ENCODE peak calls at places on chromosomes 13 and 19, in ten cellular contexts. K is transverse colon; A is cardiac muscle cell; E is CD8-positive, alpha-beta T cell; T is DND-41; M is adipocyte; S is fibroblast of lung; P is GM23338; B is breast epithelium; R is left ventricle myocardium inferior. U is an unnamed sample. For H3K4me1 and H3K27me3, the result is how much of the 10 kb centered on the place peaks cover.

GRCh38 chr13:102589291-102589822 is 7.4 kb upstream of the TPP2 start:
- DNase-seq in K (no peak), A (no peak), E (no peak), T (no peak), M (no peak), S (no peak), P (no peak), B (no peak), R (no peak), U (no peak)

GRCh38 chr19:33191501-33191900 is 2.6 kb upstream of the LRP3 start:
- DNase-seq in K (no peak), A (no peak), E (no peak), T (no peak), M (no peak), S (no peak), P (no peak), B (no peak), R (no peak), U (no peak)

GRCh38 chr13:80274643-80275042 is 66.3 kb downstream of the SPRY2 start:
- DNase-seq in K (no peak), A (no peak), E (no peak), T (no peak), M (peak), S (no peak), P (no peak), B (no peak), R (no peak), U (no peak)

GRCh38 chr19:20664917-20665781 is 3.8 kb upstream of the ZNF626 start:
- DNase-seq in K (no peak), A (peak), E (no peak), T (no peak), M (peak), S (peak), P (peak), B (no peak), R (peak), U (no peak)

GRCh38 chr13:49585220-49586157 is at the start of gene RCBTB1:
- DNase-seq in K (peak), A (peak), E (peak), T (peak), M (peak), S (peak), P (peak), B (peak), R (peak), U (peak)

GRCh38 chr19:54792814-54793213 is 10.6 kb upstream of the KIR2DL4 start:
- DNase-seq in K (no peak), A (no peak), E (no peak), T (no peak), M (no peak), S (no peak), P (no peak), B (no peak), R (no peak), U (no peak)

GRCh38 chr19:14476663-14477401 is 1.7 kb upstream of the PTGER1 start:
- DNase-seq in K (peak), A (peak), E (peak), T (no peak), M (peak), S (peak), P (no peak), B (no peak), R (no peak), U (no peak)

GRCh38 chr19:13887529-13887928 is 10.6 kb downstream of the NANOS3 start:
- DNase-seq in K (no peak), A (no peak), E (no peak), T (no peak), M (no peak), S (no peak), P (no peak), B (no peak), R (no peak), U (no peak)

GRCh38 chr19:49546825-49547565 is 19.2 kb downstream of the RCN3 start:
- DNase-seq in K (peak), A (peak), E (peak), T (peak), M (peak), S (peak), P (peak), B (peak), R (no peak), U (peak)

GRCh38 chr13:97319088-97319487 is 97.0 kb downstream of the MBNL2 start:
- DNase-seq in K (no peak), A (no peak), E (no peak), T (no peak), M (no peak), S (peak), P (no peak), B (no peak), R (peak), U (no peak)

DNA sequence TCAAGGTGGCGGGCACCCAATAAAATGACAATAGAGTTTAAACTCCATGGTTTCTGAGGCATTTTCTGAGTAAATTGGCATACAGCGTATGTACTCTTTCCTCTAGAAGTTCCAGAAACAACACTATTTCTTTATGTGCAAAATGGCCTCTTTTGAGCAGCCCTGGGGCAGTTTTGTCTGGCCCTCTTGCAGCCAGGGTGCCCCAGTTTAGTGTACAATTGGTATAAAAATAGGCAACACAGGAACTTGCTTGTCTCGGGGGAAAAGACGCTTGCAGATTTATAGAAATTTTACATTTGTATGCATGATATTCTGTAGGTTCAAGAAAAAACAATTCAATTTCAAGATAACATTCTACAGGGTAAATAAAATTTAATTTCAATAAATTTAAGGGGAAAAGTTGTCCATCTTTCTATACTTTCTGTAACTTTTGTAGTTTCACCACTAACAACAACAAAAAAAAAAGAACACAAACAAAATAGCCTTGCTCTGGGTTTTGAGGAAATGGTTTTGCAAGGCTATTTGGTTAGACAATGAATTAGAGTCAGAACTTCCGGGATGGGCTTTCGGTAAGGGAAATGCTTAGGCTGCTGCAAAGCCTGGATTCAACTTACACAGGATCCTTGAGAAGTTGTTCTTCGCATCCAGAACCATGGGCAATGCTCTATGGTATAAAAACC is 45.3 kb downstream of the LRCH1 start:
- DNase-seq in K (no peak), A (no peak), E (no peak), T (no peak), M (no peak), S (no peak), P (no peak), B (no peak), R (no peak), U (no peak)
- H3K4me1 ChIP-seq in K (half or more), A (under half), E (half or more), T (under half), M (under half), S (under half), P (under half), B (under half), R (half or more), U (half or more)

GRCh38 chr19:39307822-39308530 is 11.8 kb downstream of the IFNL1 start:
- DNase-seq in K (no peak), A (no peak), E (no peak), T (no peak), M (no peak), S (no peak), P (peak), B (no peak), R (no peak), U (no peak)
- H3K27me3 ChIP-seq in K (half or more), A (under half), E (under half), T (under half), M (under half), S (under half), P (under half), B (under half), R (half or more), U (under half)

GRCh38 chr13:44354884-44355283 is 18.7 kb upstream of the SERP2 start:
- DNase-seq in K (no peak), A (no peak), E (no peak), T (no peak), M (no peak), S (no peak), P (no peak), B (no peak), R (no peak), U (no peak)

GRCh38 chr13:44352671-44353070 is 21.0 kb upstream of the SERP2 start:
- DNase-seq in K (no peak), A (no peak), E (peak), T (peak), M (no peak), S (no peak), P (no peak), B (no peak), R (no peak), U (no peak)

GRCh38 chr13:44352202-44352601 is 21.4 kb upstream of the SERP2 start:
- DNase-seq in K (no peak), A (no peak), E (no peak), T (peak), M (no peak), S (no peak), P (no peak), B (no peak), R (no peak), U (no peak)

GRCh38 chr13:44355643-44356042 is 18.0 kb upstream of the SERP2 start:
- DNase-seq in K (no peak), A (no peak), E (no peak), T (no peak), M (no peak), S (no peak), P (no peak), B (no peak), R (no peak), U (no peak)

DNA sequence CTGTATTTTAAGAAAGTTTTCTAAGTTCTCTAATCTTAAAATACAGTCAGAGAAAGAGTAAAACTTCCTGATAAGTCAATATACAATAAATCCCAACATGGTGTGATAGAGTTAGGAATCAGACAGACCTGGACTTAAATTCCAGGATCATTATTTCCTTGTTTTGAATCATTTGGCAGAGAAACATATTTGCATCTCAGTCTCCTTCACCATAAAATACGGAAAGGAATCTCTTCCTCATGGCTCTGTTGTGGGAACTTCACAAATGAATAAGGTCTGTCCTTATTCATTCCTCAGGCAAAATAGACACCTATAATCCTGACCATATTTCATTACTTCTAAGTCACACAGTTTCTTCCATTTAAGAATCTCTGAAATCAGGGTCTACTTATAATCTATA is 19.3 kb upstream of the SERP2 start:
- DNase-seq in K (no peak), A (no peak), E (no peak), T (no peak), M (no peak), S (no peak), P (no peak), B (no peak), R (no peak), U (no peak)
- H3K4me1 ChIP-seq in K (under half), A (under half), E (under half), T (under half), M (under half), S (under half), P (under half), B (under half), R (under half), U (under half)

GRCh38 chr13:23828086-23828485 is 61.1 kb downstream of the MIPEP start:
- DNase-seq in K (no peak), A (no peak), E (no peak), T (no peak), M (no peak), S (no peak), P (no peak), B (no peak), R (no peak), U (no peak)
- H3K27me3 ChIP-seq in K (under half), A (under half), E (under half), T (under half), M (under half), S (under half), P (under half), B (under half), R (under half), U (under half)

GRCh38 chr13:51802601-51803000 is 1.4 kb downstream of the DHRS12 start:
- DNase-seq in K (no peak), A (no peak), E (no peak), T (no peak), M (no peak), S (no peak), P (no peak), B (no peak), R (no peak), U (no peak)

GRCh38 chr13:51805313-51805712 is 1.4 kb upstream of the DHRS12 start:
- DNase-seq in K (no peak), A (no peak), E (no peak), T (no peak), M (no peak), S (no peak), P (no peak), B (no peak), R (no peak), U (no peak)

GRCh38 chr13:51804295-51805172 is 571 bp upstream of the DHRS12 start:
- DNase-seq in K (peak), A (no peak), E (peak), T (no peak), M (no peak), S (peak), P (no peak), B (peak), R (no peak), U (no peak)

GRCh38 chr13:51803018-51803417 is 945 bp downstream of the DHRS12 start:
- DNase-seq in K (no peak), A (no peak), E (no peak), T (peak), M (no peak), S (no peak), P (peak), B (no peak), R (no peak), U (no peak)

GRCh38 chr13:51803422-51804294 is at the start of gene DHRS12:
- DNase-seq in K (peak), A (peak), E (peak), T (peak), M (peak), S (peak), P (peak), B (peak), R (peak), U (peak)
- H3K4me1 ChIP-seq in K (under half), A (under half), E (under half), T (under half), M (under half), S (under half), P (under half), B (under half), R (half or more), U (half or more)

GRCh38 chr19:1717200-1717969 is 35.9 kb upstream of the ONECUT3 start:
- DNase-seq in K (no peak), A (no peak), E (no peak), T (no peak), M (no peak), S (no peak), P (no peak), B (no peak), R (no peak), U (no peak)
- H3K27me3 ChIP-seq in K (half or more), A (half or more), E (under half), T (under half), M (under half), S (under half), P (under half), B (under half), R (half or more), U (under half)

DNA sequence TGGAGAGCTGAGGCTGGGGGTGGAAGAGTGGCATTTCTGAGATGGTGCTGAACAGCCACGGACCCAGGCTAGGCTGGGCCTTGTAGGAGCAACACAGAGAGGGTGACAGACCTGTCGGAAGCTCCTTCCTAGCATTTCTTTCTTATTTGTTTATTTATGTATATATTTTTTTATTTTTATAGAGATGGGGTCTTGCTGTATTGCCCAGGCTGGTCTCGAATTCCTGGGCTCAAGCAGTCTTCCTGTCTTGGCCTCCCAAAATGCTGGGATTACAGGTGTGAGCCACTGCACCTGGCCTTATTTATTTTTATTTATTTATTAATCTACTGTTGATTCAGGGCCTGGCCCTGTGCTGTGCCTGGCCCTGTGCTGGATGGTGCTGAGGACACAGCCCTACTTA is 6.5 kb downstream of the CIC start:
- DNase-seq in K (no peak), A (no peak), E (no peak), T (no peak), M (no peak), S (no peak), P (no peak), B (no peak), R (no peak), U (no peak)
- H3K4me1 ChIP-seq in K (half or more), A (under half), E (under half), T (under half), M (under half), S (under half), P (under half), B (under half), R (half or more), U (under half)

DNA sequence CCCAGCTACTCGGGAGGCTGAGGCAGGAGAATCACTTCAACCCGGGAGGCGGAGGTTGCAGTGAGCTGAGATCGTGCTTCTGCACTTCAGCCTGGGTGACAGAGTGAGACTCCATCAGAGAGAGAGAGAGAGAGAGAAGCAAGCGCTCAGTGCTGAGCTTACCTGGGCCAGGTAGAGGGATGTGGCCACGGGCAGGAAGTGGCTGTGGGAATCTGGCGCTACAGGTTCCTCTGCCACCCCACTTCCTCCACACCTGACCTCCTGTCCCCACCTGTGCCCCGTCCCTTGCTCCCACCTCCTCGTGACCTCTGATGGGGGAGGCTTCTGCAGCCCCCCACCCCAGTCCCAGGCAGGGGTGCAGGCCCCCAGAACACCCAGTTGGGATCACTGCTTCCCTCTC is 1.0 kb upstream of the NCCRP1 start:
- DNase-seq in K (no peak), A (no peak), E (no peak), T (no peak), M (no peak), S (no peak), P (no peak), B (no peak), R (no peak), U (no peak)
- H3K27me3 ChIP-seq in K (half or more), A (under half), E (under half), T (under half), M (under half), S (under half), P (under half), B (under half), R (half or more), U (under half)

DNA sequence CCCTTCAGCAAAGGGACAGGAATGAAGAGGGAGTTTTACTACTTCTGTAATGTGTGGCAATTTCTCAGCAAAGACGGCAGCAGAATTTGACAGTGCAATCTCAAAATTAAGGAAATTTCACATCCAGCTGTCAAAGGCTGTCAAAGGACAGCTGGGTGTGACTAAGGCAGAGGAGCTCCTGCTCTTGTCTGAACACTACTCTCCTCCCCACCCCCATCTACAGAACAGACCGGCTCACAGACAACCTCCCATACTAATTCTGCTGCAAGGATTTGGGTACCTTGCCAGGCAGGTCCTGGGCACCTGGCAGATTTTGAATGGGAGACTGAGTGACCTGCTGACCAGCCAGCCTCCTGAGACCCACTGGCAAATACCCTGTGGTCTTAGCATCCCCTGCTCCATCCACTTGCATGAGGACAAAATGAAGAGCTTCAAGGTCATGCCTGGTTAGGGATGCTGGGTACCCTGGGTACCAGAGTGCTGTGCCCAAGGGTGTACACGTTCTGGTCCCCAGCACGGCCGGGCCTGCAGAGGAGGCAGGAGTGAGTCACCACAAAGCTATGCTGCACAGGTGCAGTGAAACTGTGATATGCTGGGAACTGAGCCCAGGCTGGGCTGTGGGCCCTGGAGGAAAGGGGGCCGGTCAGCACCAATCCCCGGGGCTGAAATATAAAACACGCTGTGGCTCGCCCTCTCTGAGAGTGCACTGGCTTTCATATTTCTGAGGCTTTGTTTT is 95.3 kb downstream of the TSHZ3 start:
- DNase-seq in K (no peak), A (no peak), E (no peak), T (no peak), M (peak), S (peak), P (no peak), B (no peak), R (no peak), U (no peak)
- H3K4me1 ChIP-seq in K (under half), A (under half), E (under half), T (under half), M (under half), S (under half), P (under half), B (under half), R (under half), U (under half)

U was measured in thoracic aorta.